ENCODE peak calls at places on chromosomes 3 and 15, in five cellular contexts. R is PC-9, Q is foreskin keratinocyte, S is lower lobe of right lung, E is neural crest cell. O is an unnamed sample.

GRCh38 chr3:127951276-127951675 is 36.2 kb downstream of the KBTBD12 start:
- DNase-seq in E (no peak), S (no peak), Q (no peak), R (no peak), O (peak; percentile 6)

GRCh38 chr3:25471081-25471768 is 43.2 kb downstream of the RARB start:
- DNase-seq in R (no peak), Q (no peak), E (no peak), S (no peak), O (no peak)

GRCh38 chr15:48010321-48010720 is 110.5 kb upstream of the SLC24A5 start:
- DNase-seq in E (no peak), S (no peak), R (no peak), Q (no peak), O (no peak)

GRCh38 chr3:180358179-180358578 is 243.8 kb upstream of the TTC14 start:
- DNase-seq in Q (peak; percentile 29), R (no peak), S (no peak), E (no peak), O (no peak)

GRCh38 chr15:23467110-23467600 is 20.1 kb upstream of the GOLGA6L2 start:
- DNase-seq in S (no peak), Q (no peak), R (no peak), E (no peak), O (peak; percentile 34)

GRCh38 chr15:48424076-48424475 is 92.8 kb downstream of the DUT start:
- DNase-seq in Q (peak; percentile 82), R (no peak), S (no peak), E (no peak), O (no peak)

GRCh38 chr3:110995461-110996226 is 76.0 kb upstream of the NECTIN3 start:
- DNase-seq in E (no peak), S (no peak), R (no peak), Q (peak; percentile 68), O (no peak)

GRCh38 chr15:73388256-73388781 is 19.6 kb upstream of the HCN4 start:
- DNase-seq in Q (peak; percentile 86), S (no peak), E (no peak), R (peak; percentile 92), O (peak; percentile 80)

GRCh38 chr3:11312139-11312538 is 39.9 kb downstream of the ATG7 start:
- DNase-seq in Q (no peak), S (no peak), R (no peak), E (no peak), O (peak; percentile 36)

GRCh38 chr3:170180107-170180951 is 1.2 kb downstream of the PHC3 start:
- DNase-seq in E (no peak), S (no peak), Q (peak; percentile 11), R (peak; percentile 45), O (peak; percentile 22)

GRCh38 chr3:131038326-131038725 is 11.6 kb downstream of the NEK11 start:
- DNase-seq in Q (no peak), E (no peak), S (no peak), R (no peak), O (peak; percentile 32)

GRCh38 chr3:123347691-123348264 is 101.1 kb downstream of the ADCY5 start:
- DNase-seq in R (no peak), S (no peak), Q (peak; percentile 27), E (no peak), O (no peak)

GRCh38 chr15:91469627-91470567 is 369.8 kb downstream of the SV2B start:
- DNase-seq in E (no peak), R (no peak), S (peak; percentile 57), Q (no peak), O (no peak)

GRCh38 chr15:70433583-70434288 is 329.6 kb downstream of the UACA start:
- DNase-seq in E (no peak), R (no peak), S (no peak), Q (no peak), O (no peak)

GRCh38 chr15:51289290-51289689 is 49.1 kb downstream of the CYP19A1 start:
- DNase-seq in E (no peak), Q (no peak), R (no peak), S (no peak), O (no peak)

GRCh38 chr3:120200836-120201235 is 84.2 kb downstream of the GPR156 start:
- DNase-seq in R (no peak), E (no peak), S (no peak), Q (no peak), O (no peak)

GRCh38 chr3:4416961-4417360 is 50.1 kb downstream of the SUMF1 start:
- DNase-seq in S (no peak), Q (peak; percentile 99), R (peak; percentile 93), E (no peak), O (peak; percentile 79)

GRCh38 chr15:33358303-33358702 is 47.5 kb downstream of the RYR3 start:
- DNase-seq in Q (peak; percentile 60), S (no peak), R (no peak), E (no peak), O (no peak)

GRCh38 chr15:90000175-90000923 is 775 bp upstream of the ZNF710 start:
- DNase-seq in S (peak; percentile 67), E (peak; percentile 41), Q (peak; percentile 24), R (no peak), O (no peak)

GRCh38 chr3:46419816-46420215 is 12.8 kb downstream of the CCRL2 start:
- DNase-seq in Q (no peak), R (no peak), S (no peak), E (no peak), O (no peak)

GRCh38 chr15:50968353-50968752 is 59.9 kb downstream of the AP4E1 start:
- DNase-seq in E (no peak), Q (no peak), S (no peak), R (no peak), O (no peak)

GRCh38 chr15:77502379-77503095 is 81.8 kb downstream of the HMG20A start:
- DNase-seq in S (no peak), Q (no peak), E (no peak), R (no peak), O (no peak)

GRCh38 chr15:61621146-61621545 is 392.0 kb upstream of the RORA start:
- DNase-seq in E (peak; percentile 19), R (no peak), S (no peak), Q (peak; percentile 11), O (peak; percentile 80)

GRCh38 chr3:127212231-127212630 is 19.3 kb downstream of the PRR23E start:
- DNase-seq in S (no peak), Q (no peak), E (no peak), R (no peak), O (no peak)

GRCh38 chr3:41140242-41140641 is 59.1 kb upstream of the CTNNB1 start:
- DNase-seq in R (no peak), E (no peak), S (no peak), Q (no peak), O (no peak)

DNA sequence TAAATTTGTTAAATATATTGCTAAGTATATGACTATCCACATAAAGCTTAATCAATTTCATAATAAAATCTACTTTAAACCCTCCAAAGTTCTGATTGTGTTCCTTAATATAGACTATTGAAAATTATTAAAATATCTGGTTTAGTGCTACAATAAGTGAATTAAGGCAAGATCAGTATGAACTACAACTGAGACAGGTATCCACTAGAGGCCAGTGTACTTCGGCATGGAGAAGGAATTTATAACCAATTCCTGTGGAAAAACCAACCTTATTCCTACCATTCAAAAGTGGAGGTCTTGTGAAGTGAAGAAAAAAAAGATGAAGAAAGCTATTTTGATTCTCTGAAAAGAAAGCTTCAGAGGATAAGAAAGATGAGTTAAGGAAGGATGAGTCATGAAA is 237.7 kb downstream of the SUCLG2 start:
- DNase-seq in S (no peak), Q (no peak), R (no peak), E (no peak), O (no peak)
- TF ChIP-seq CTCF in S (no peak), Q (no peak), R (no peak), E (no peak), O (no peak)

DNA sequence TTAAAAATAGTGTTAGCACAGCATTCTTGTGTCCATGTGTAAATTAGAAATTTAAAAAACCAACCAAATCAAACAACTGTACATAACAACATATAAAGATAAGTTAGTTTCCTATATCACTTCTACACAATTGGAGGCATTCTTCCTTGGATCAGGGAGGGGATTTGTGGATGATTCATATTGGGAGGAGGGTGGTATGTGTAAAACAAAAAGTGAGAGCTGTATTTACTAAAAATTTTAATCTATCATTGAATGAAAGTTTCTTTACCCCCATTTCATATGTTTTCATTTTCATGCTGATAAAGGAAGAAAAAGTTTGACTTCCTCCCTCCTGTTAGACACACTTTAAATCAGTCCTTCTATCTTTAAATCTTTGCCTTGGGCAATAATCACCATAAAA is 325.0 kb downstream of the SATB1 start:
- DNase-seq in E (no peak), S (no peak), Q (peak; percentile 22), R (no peak), O (peak; percentile 15)
- TF ChIP-seq CTCF in E (no peak), S (no peak), Q (no peak), R (no peak), O (no peak)

GRCh38 chr3:197737319-197737649 is 580 bp upstream of the RUBCN start:
- DNase-seq in E (no peak), Q (no peak), R (no peak), S (no peak), O (no peak)
- TF ChIP-seq CTCF in E (no peak), Q (no peak), R (no peak), S (no peak), O (no peak)

GRCh38 chr15:27527490-27528067 is 556.6 kb downstream of the GABRG3 start:
- DNase-seq in R (no peak), S (no peak), E (no peak), Q (no peak), O (no peak)
- TF ChIP-seq CTCF in R (peak; percentile 46), S (no peak), E (peak; percentile 27), Q (peak; percentile 24), O (no peak)

DNA sequence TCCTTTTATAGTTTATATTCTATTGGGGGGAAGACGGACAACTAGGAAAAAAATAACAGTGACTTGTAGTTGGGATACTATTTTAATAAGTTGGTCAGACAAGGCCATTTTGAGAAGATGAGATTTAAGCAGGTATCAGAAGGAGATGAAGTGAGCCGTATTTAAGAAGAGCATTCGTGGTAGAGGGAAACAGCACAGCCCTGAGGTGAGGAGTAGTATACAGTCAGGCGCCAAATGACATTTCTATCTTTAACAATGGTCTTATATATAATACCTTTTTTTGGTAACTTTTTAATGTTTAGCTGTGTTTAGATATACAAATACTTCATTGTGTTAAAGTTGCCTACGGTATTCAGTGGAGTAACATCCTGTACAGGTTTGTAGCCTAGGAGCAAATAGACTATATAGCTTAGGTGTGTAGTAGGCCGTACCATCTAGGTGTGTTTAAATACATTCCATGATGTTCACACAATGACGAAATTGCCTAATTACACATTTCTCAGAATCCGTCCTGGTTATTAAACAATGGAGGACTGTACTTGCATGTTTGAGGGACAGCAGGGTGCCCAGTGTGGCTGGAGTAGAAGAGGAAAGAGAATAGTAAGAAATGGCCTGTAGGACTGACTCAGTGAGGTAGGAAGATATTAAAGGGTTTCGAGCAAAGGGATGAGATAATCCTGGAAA is 1.6 kb downstream of the NKTR start:
- DNase-seq in S (no peak), R (peak; percentile 55), E (no peak), Q (peak; percentile 37), O (no peak)
- TF ChIP-seq CTCF in S (no peak), R (no peak), E (peak; percentile 39), Q (peak; percentile 56), O (no peak)

O was measured in cardiac muscle cell.